ENCODE peak calls at places on chromosome 10, in nine cellular contexts. H, Y, J, I, Q, S, L, G and B are unnamed samples. For H3K9me3 and H3K27me3, the result is how much of the 10 kb centered on the place peaks cover.

GRCh38 chr10:130782467-130782866 is 529.1 kb downstream of the TCERG1L start:
- DNase-seq in H (no peak), Y (peak), J (no peak), I (no peak), Q (peak), S (no peak), L (no peak), G (no peak), B (no peak)

GRCh38 chr10:49798275-49798674 is 36.2 kb upstream of the OGDHL start:
- DNase-seq in H (no peak), Y (no peak), J (no peak), I (no peak), Q (no peak), S (peak), L (no peak), G (no peak), B (no peak)

GRCh38 chr10:23157691-23158369 is 34.3 kb upstream of the PTF1A start:
- DNase-seq in H (no peak), Y (peak), J (no peak), I (peak), Q (peak), S (peak), L (no peak), G (no peak), B (peak)

GRCh38 chr10:110978204-110978603 is 58.8 kb downstream of the SHOC2 start:
- DNase-seq in H (no peak), Y (no peak), J (no peak), I (no peak), Q (no peak), S (peak), L (no peak), G (no peak), B (no peak)

GRCh38 chr10:13311177-13311575 is 11.3 kb upstream of the PHYH start:
- DNase-seq in H (no peak), Y (no peak), J (no peak), I (no peak), Q (no peak), S (peak), L (no peak), G (no peak), B (no peak)

GRCh38 chr10:5364916-5365434 is at the start of gene UCN3:
- DNase-seq in H (no peak), Y (no peak), J (no peak), I (no peak), Q (no peak), S (no peak), L (no peak), G (no peak), B (no peak)

GRCh38 chr10:64115913-64116643 is 594.9 kb downstream of the REEP3 start:
- DNase-seq in H (no peak), Y (peak), J (no peak), I (peak), Q (peak), S (no peak), L (no peak), G (no peak), B (no peak)

GRCh38 chr10:99520040-99520803 is 12.5 kb upstream of the NKX2-3 start:
- DNase-seq in H (no peak), Y (peak), J (no peak), I (no peak), Q (peak), S (no peak), L (no peak), G (no peak), B (no peak)

GRCh38 chr10:59622320-59622901 is 87.2 kb downstream of the SLC16A9 start:
- DNase-seq in H (peak), Y (peak), J (no peak), I (peak), Q (peak), S (peak), L (no peak), G (peak), B (peak)

GRCh38 chr10:71220689-71221540 is 8.5 kb downstream of the UNC5B start:
- DNase-seq in H (no peak), Y (peak), J (peak), I (no peak), Q (no peak), S (no peak), L (peak), G (no peak), B (no peak)

GRCh38 chr10:132867801-132868644 is 74.3 kb downstream of the CFAP46 start:
- DNase-seq in H (no peak), Y (peak), J (peak), I (no peak), Q (no peak), S (no peak), L (peak), G (peak), B (no peak)

GRCh38 chr10:46033602-46034011 is 3.2 kb upstream of the NCOA4 start:
- DNase-seq in H (no peak), Y (no peak), J (no peak), I (peak), Q (no peak), S (peak), L (no peak), G (peak), B (no peak)

GRCh38 chr10:22723343-22723779 is 9.0 kb upstream of the PIP4K2A start:
- DNase-seq in H (no peak), Y (no peak), J (no peak), I (no peak), Q (no peak), S (no peak), L (no peak), G (no peak), B (no peak)

GRCh38 chr10:65341323-65341922 is 1584.4 kb upstream of the LRRTM3 start:
- DNase-seq in H (no peak), Y (no peak), J (no peak), I (peak), Q (no peak), S (peak), L (no peak), G (no peak), B (no peak)

GRCh38 chr10:132637477-132638129 is 100.0 kb downstream of the INPP5A start:
- DNase-seq in H (no peak), Y (peak), J (peak), I (peak), Q (peak), S (peak), L (peak), G (no peak), B (no peak)

GRCh38 chr10:118914626-118915025 is 114.9 kb upstream of the NANOS1 start:
- DNase-seq in H (no peak), Y (no peak), J (no peak), I (no peak), Q (no peak), S (no peak), L (no peak), G (no peak), B (no peak)

GRCh38 chr10:101063548-101064414 is 2.0 kb downstream of the KAZALD1 start:
- DNase-seq in H (no peak), Y (peak), J (no peak), I (no peak), Q (peak), S (no peak), L (no peak), G (peak), B (no peak)

GRCh38 chr10:78170026-78170475 is 136.4 kb downstream of the RPS24 start:
- DNase-seq in H (no peak), Y (no peak), J (no peak), I (peak), Q (no peak), S (peak), L (no peak), G (no peak), B (no peak)

GRCh38 chr10:102565793-102566192 is 62.0 kb downstream of the SUFU start:
- DNase-seq in H (no peak), Y (peak), J (no peak), I (no peak), Q (peak), S (no peak), L (no peak), G (no peak), B (no peak)

GRCh38 chr10:99851825-99852224 is 69.4 kb downstream of the ABCC2 start:
- DNase-seq in H (no peak), Y (no peak), J (no peak), I (no peak), Q (no peak), S (no peak), L (no peak), G (no peak), B (no peak)

GRCh38 chr10:13709931-13710690 is 123.3 kb downstream of the PRPF18 start:
- DNase-seq in H (no peak), Y (no peak), J (no peak), I (peak), Q (no peak), S (peak), L (peak), G (peak), B (no peak)

GRCh38 chr10:25050402-25050801 is 34.0 kb downstream of the THNSL1 start:
- DNase-seq in H (no peak), Y (no peak), J (no peak), I (peak), Q (no peak), S (peak), L (no peak), G (no peak), B (no peak)
- H3K4me3 ChIP-seq in H (no peak), Y (no peak), J (no peak), I (no peak), Q (no peak), S (no peak), L (no peak), G (no peak), B (no peak)

GRCh38 chr10:82240408-82240807 is 365.4 kb downstream of the NRG3 start:
- DNase-seq in H (no peak), Y (no peak), J (no peak), I (no peak), Q (no peak), S (no peak), L (no peak), G (no peak), B (no peak)
- H3K9me3 ChIP-seq in H (under half), Y (under half), J (under half), I (under half), Q (under half), S (under half), L (under half), G (under half), B (under half)

GRCh38 chr10:126955934-126956711 is 50.9 kb downstream of the DOCK1 start:
- DNase-seq in H (no peak), Y (no peak), J (no peak), I (no peak), Q (no peak), S (no peak), L (no peak), G (no peak), B (no peak)

GRCh38 chr10:126956712-126957108 is 51.5 kb downstream of the DOCK1 start:
- DNase-seq in H (no peak), Y (no peak), J (no peak), I (no peak), Q (no peak), S (no peak), L (no peak), G (no peak), B (no peak)

GRCh38 chr10:126957111-126957510 is 51.9 kb downstream of the DOCK1 start:
- DNase-seq in H (no peak), Y (no peak), J (no peak), I (no peak), Q (no peak), S (no peak), L (no peak), G (no peak), B (no peak)

GRCh38 chr10:126953886-126954285 is 48.7 kb downstream of the DOCK1 start:
- DNase-seq in H (no peak), Y (no peak), J (no peak), I (no peak), Q (no peak), S (no peak), L (no peak), G (no peak), B (no peak)

GRCh38 chr10:126955396-126955795 is 50.2 kb downstream of the DOCK1 start:
- DNase-seq in H (no peak), Y (no peak), J (no peak), I (no peak), Q (no peak), S (no peak), L (no peak), G (no peak), B (no peak)
- H3K27me3 ChIP-seq in H (under half), Y (under half), J (under half), I (under half), Q (under half), S (under half), L (under half), G (under half), B (under half)

DNA sequence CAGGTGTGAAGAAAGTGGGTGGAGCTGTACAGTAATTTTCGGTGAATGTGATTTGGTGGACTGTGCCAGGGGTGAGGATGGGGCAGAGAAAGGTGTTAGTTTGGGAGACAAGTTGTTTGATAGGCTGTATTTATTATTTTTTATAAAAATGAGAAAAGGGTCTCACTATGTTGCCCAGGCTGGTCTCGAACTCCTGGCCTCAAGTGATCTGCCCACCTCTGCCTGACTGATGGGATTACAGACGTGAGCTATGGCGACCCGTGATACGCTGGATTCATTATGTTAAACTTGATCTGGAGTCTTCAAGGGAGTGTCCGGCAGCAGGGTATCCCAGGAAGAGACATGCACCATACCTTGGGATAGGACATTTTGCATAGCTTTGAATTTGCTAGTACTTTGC is 1.3 kb downstream of the KAT6B start:
- DNase-seq in H (no peak), Y (no peak), J (no peak), I (no peak), Q (no peak), S (no peak), L (no peak), G (no peak), B (no peak)
- H3K4me3 ChIP-seq in H (peak), Y (peak), J (peak), I (peak), Q (peak), S (peak), L (peak), G (peak), B (peak)